ENCODE peak calls at places on chromosomes 1 and 21, in eight cellular contexts. One of them, this sample, is unnamed.

GRCh38 chr21:45902292-45902995 is 79.1 kb upstream of the COL6A1 start:
- DNase-seq in lower lobe of right lung: peak
- DNase-seq in lung: no peak
- DNase-seq in mammary epithelial cell: no peak
- DNase-seq in fibroblast of lung: no peak
- DNase-seq in breast epithelium: no peak
- DNase-seq in psoas muscle: no peak
- DNase-seq in uterus: no peak
- DNase-seq in this sample: no peak

GRCh38 chr21:28943631-28944030 is 49.0 kb downstream of the LTN1 start:
- DNase-seq in breast epithelium: no peak
- DNase-seq in lung: no peak
- DNase-seq in lower lobe of right lung: no peak
- DNase-seq in mammary epithelial cell: no peak
- DNase-seq in fibroblast of lung: no peak
- DNase-seq in psoas muscle: no peak
- DNase-seq in uterus: no peak
- DNase-seq in this sample: no peak

GRCh38 chr1:100924212-100924611 is 28.3 kb downstream of the SLC30A7 start:
- DNase-seq in uterus: no peak
- DNase-seq in breast epithelium: no peak
- DNase-seq in lung: no peak
- DNase-seq in lower lobe of right lung: no peak
- DNase-seq in psoas muscle: no peak
- DNase-seq in fibroblast of lung: peak
- DNase-seq in mammary epithelial cell: no peak
- DNase-seq in this sample: no peak

GRCh38 chr21:42466700-42467612 is 29.1 kb downstream of the RSPH1 start:
- DNase-seq in fibroblast of lung: peak
- DNase-seq in mammary epithelial cell: no peak
- DNase-seq in lung: no peak
- DNase-seq in psoas muscle: peak
- DNase-seq in breast epithelium: peak
- DNase-seq in uterus: no peak
- DNase-seq in lower lobe of right lung: no peak
- DNase-seq in this sample: no peak

GRCh38 chr1:150808851-150809250 is 791 bp upstream of the CTSK start:
- DNase-seq in psoas muscle: no peak
- DNase-seq in lower lobe of right lung: no peak
- DNase-seq in uterus: no peak
- DNase-seq in mammary epithelial cell: no peak
- DNase-seq in breast epithelium: no peak
- DNase-seq in fibroblast of lung: peak
- DNase-seq in lung: no peak
- DNase-seq in this sample: no peak

GRCh38 chr1:16183157-16183556 is 27.3 kb upstream of the EPHA2 start:
- DNase-seq in psoas muscle: peak
- DNase-seq in uterus: no peak
- DNase-seq in breast epithelium: no peak
- DNase-seq in lower lobe of right lung: peak
- DNase-seq in fibroblast of lung: peak
- DNase-seq in lung: peak
- DNase-seq in mammary epithelial cell: peak
- DNase-seq in this sample: no peak

GRCh38 chr1:162905759-162906158 is 44.8 kb upstream of the CCDC190 start:
- DNase-seq in lung: no peak
- DNase-seq in psoas muscle: no peak
- DNase-seq in lower lobe of right lung: no peak
- DNase-seq in breast epithelium: no peak
- DNase-seq in mammary epithelial cell: peak
- DNase-seq in uterus: no peak
- DNase-seq in fibroblast of lung: peak
- DNase-seq in this sample: no peak

GRCh38 chr1:8318436-8318835 is 522 bp downstream of the SLC45A1 start:
- DNase-seq in psoas muscle: no peak
- DNase-seq in fibroblast of lung: no peak
- DNase-seq in mammary epithelial cell: no peak
- DNase-seq in lower lobe of right lung: no peak
- DNase-seq in lung: no peak
- DNase-seq in uterus: no peak
- DNase-seq in breast epithelium: no peak
- DNase-seq in this sample: no peak

GRCh38 chr21:44574457-44575306 is 1.2 kb downstream of the KRTAP10-4 start:
- DNase-seq in fibroblast of lung: no peak
- DNase-seq in psoas muscle: no peak
- DNase-seq in breast epithelium: peak
- DNase-seq in lower lobe of right lung: peak
- DNase-seq in lung: peak
- DNase-seq in uterus: no peak
- DNase-seq in mammary epithelial cell: no peak
- DNase-seq in this sample: peak

GRCh38 chr1:87084247-87084836 is 169.9 kb downstream of the HS2ST1 start:
- DNase-seq in psoas muscle: no peak
- DNase-seq in breast epithelium: no peak
- DNase-seq in lower lobe of right lung: no peak
- DNase-seq in mammary epithelial cell: no peak
- DNase-seq in lung: no peak
- DNase-seq in uterus: no peak
- DNase-seq in fibroblast of lung: peak
- DNase-seq in this sample: no peak

GRCh38 chr1:150875197-150876110 is 945 bp downstream of the ARNT start:
- DNase-seq in fibroblast of lung: peak
- DNase-seq in breast epithelium: no peak
- DNase-seq in uterus: no peak
- DNase-seq in mammary epithelial cell: peak
- DNase-seq in psoas muscle: no peak
- DNase-seq in lower lobe of right lung: no peak
- DNase-seq in lung: no peak
- DNase-seq in this sample: peak

GRCh38 chr1:36128126-36128904 is 3.3 kb upstream of the COL8A2 start:
- DNase-seq in lung: no peak
- DNase-seq in mammary epithelial cell: peak
- DNase-seq in breast epithelium: no peak
- DNase-seq in uterus: no peak
- DNase-seq in lower lobe of right lung: no peak
- DNase-seq in psoas muscle: no peak
- DNase-seq in fibroblast of lung: no peak
- DNase-seq in this sample: no peak

GRCh38 chr1:22595108-22595507 is 31.8 kb downstream of the EPHA8 start:
- DNase-seq in fibroblast of lung: no peak
- DNase-seq in lung: no peak
- DNase-seq in breast epithelium: no peak
- DNase-seq in lower lobe of right lung: no peak
- DNase-seq in psoas muscle: peak
- DNase-seq in uterus: no peak
- DNase-seq in mammary epithelial cell: no peak
- DNase-seq in this sample: no peak

GRCh38 chr1:98025858-98026257 is 105.0 kb upstream of the DPYD start:
- DNase-seq in breast epithelium: no peak
- DNase-seq in psoas muscle: no peak
- DNase-seq in mammary epithelial cell: no peak
- DNase-seq in uterus: no peak
- DNase-seq in lung: no peak
- DNase-seq in fibroblast of lung: no peak
- DNase-seq in lower lobe of right lung: no peak
- DNase-seq in this sample: no peak

GRCh38 chr1:156499703-156500577 is 635 bp downstream of the MEF2D start:
- DNase-seq in lung: peak
- DNase-seq in lower lobe of right lung: no peak
- DNase-seq in uterus: peak
- DNase-seq in breast epithelium: no peak
- DNase-seq in fibroblast of lung: peak
- DNase-seq in mammary epithelial cell: no peak
- DNase-seq in psoas muscle: peak
- DNase-seq in this sample: peak

DNA sequence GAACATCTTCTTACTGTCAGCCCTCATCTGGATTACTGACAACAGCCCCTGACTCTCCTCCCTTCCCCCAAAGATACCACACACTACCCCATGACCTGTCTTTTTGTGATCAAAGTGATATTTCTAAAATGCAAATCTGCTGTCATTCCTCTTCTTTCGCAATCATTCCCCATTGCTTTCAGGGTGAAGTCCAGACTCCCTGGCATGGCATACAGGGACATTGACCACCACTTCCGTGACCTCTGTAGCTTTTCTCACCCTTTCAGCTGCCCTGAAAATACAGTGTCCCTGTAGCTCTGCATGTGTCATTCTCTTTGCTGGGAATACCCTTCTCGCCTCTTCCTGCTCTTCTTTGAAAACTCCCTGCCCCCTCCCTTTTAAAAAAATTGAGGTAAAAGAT is 4.1 kb downstream of the SERINC2 start:
- DNase-seq in psoas muscle: no peak
- DNase-seq in uterus: no peak
- DNase-seq in fibroblast of lung: no peak
- DNase-seq in lower lobe of right lung: no peak
- DNase-seq in mammary epithelial cell: no peak
- DNase-seq in lung: no peak
- DNase-seq in breast epithelium: no peak
- DNase-seq in this sample: no peak
- H3K27ac ChIP-seq in psoas muscle: peak
- H3K27ac ChIP-seq in uterus: no peak
- H3K27ac ChIP-seq in fibroblast of lung: no peak
- H3K27ac ChIP-seq in lower lobe of right lung: no peak
- H3K27ac ChIP-seq in mammary epithelial cell: peak
- H3K27ac ChIP-seq in lung: no peak
- H3K27ac ChIP-seq in breast epithelium: peak
- H3K27ac ChIP-seq in this sample: no peak

DNA sequence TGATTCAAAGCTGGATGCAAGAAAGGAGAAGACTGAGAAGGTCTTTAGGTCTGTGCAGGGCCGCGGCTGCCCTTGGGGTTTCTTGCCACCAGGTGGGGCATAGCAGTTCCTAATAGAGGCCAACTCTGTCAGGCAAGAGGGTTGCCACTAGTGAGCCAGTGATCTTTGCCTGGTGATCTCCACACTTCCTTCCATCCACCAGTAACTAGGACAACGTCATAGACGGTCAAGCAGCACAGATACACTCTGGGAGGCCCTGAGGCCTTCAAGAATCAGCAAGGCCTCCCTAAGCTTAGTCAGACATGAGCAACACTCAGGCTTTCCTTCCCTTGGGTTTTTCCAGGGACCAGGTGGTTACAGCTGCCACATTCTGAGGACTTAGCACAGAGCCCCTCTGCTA is 32.9 kb upstream of the ATP2B4 start:
- DNase-seq in mammary epithelial cell: peak
- DNase-seq in lung: no peak
- DNase-seq in fibroblast of lung: peak
- DNase-seq in breast epithelium: no peak
- DNase-seq in psoas muscle: peak
- DNase-seq in lower lobe of right lung: no peak
- DNase-seq in uterus: no peak
- DNase-seq in this sample: peak
- TF ChIP-seq CTCF in mammary epithelial cell: peak
- TF ChIP-seq CTCF in lung: no peak
- TF ChIP-seq CTCF in fibroblast of lung: no peak
- TF ChIP-seq CTCF in breast epithelium: no peak
- TF ChIP-seq CTCF in psoas muscle: peak
- TF ChIP-seq CTCF in lower lobe of right lung: peak
- TF ChIP-seq CTCF in uterus: no peak
- TF ChIP-seq CTCF in this sample: peak

GRCh38 chr1:30011970-30012369 is 711.4 kb downstream of the MATN1 start:
- DNase-seq in lung: no peak
- DNase-seq in fibroblast of lung: no peak
- DNase-seq in psoas muscle: no peak
- DNase-seq in mammary epithelial cell: no peak
- DNase-seq in uterus: no peak
- DNase-seq in breast epithelium: no peak
- DNase-seq in lower lobe of right lung: no peak
- DNase-seq in this sample: no peak

GRCh38 chr1:30010506-30011106 is 712.8 kb downstream of the MATN1 start:
- DNase-seq in fibroblast of lung: no peak
- DNase-seq in mammary epithelial cell: no peak
- DNase-seq in lung: no peak
- DNase-seq in lower lobe of right lung: no peak
- DNase-seq in breast epithelium: no peak
- DNase-seq in uterus: no peak
- DNase-seq in psoas muscle: no peak
- DNase-seq in this sample: no peak

GRCh38 chr1:30014031-30014430 is 709.4 kb downstream of the MATN1 start:
- DNase-seq in uterus: no peak
- DNase-seq in lower lobe of right lung: no peak
- DNase-seq in breast epithelium: no peak
- DNase-seq in psoas muscle: no peak
- DNase-seq in lung: no peak
- DNase-seq in mammary epithelial cell: no peak
- DNase-seq in fibroblast of lung: no peak
- DNase-seq in this sample: no peak

GRCh38 chr1:30009720-30010119 is 713.7 kb downstream of the MATN1 start:
- DNase-seq in mammary epithelial cell: no peak
- DNase-seq in breast epithelium: no peak
- DNase-seq in fibroblast of lung: no peak
- DNase-seq in lower lobe of right lung: no peak
- DNase-seq in psoas muscle: no peak
- DNase-seq in lung: no peak
- DNase-seq in uterus: no peak
- DNase-seq in this sample: no peak

DNA sequence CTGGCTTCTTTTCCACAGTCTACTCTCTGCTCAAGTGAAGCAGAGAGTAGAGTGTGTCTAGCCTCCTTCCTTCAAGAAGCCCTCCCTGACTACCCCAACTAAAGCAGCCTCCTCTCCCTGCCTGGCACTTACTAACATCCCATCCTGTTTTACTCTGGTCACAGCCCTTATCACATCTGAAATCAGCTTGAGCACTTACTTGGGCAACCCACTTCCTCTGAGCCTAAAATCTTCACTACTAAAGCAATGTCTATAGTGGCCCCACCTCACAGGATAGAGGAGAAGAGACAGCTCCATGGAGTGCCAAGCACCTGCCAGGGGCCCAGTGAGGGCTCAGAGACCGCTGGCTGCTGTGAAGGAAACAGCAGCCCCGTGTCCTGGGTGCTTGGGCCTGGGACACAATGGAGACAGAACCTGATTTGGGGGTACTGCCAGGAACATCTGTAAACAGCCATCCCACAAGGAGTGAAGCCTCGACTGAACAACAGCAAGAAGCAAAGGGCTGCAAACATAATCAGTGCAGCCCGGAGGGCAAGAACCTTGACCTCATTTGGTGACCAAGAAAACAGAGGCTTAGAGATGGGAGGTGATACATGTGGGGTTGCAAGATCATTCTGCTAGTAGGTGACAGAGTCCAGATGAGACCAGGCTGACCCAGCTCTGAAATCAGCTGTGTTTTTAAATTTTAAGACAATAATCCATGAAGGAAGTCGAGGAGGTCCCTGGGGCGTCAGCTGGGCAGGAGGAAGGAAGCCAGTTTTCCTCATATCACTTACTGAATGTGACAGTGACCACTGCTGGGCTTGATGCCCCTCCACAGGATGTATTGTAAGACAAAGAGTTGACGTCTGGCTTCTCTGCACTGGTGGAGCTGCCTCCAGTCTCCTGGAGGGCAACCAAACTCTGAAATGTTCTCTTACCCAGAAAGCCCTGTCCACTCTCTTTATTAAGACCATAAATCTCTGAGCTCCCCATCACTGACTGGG is 710.6 kb downstream of the MATN1 start:
- DNase-seq in mammary epithelial cell: no peak
- DNase-seq in breast epithelium: no peak
- DNase-seq in psoas muscle: no peak
- DNase-seq in uterus: no peak
- DNase-seq in lower lobe of right lung: no peak
- DNase-seq in lung: no peak
- DNase-seq in fibroblast of lung: no peak
- DNase-seq in this sample: no peak
- H3K27ac ChIP-seq in mammary epithelial cell: no peak
- H3K27ac ChIP-seq in breast epithelium: no peak
- H3K27ac ChIP-seq in psoas muscle: no peak
- H3K27ac ChIP-seq in uterus: no peak
- H3K27ac ChIP-seq in lower lobe of right lung: no peak
- H3K27ac ChIP-seq in lung: no peak
- H3K27ac ChIP-seq in fibroblast of lung: no peak
- H3K27ac ChIP-seq in this sample: no peak

GRCh38 chr1:229478852-229479251 is 29.3 kb downstream of the NUP133 start:
- DNase-seq in lower lobe of right lung: no peak
- DNase-seq in breast epithelium: no peak
- DNase-seq in psoas muscle: no peak
- DNase-seq in lung: no peak
- DNase-seq in fibroblast of lung: no peak
- DNase-seq in mammary epithelial cell: no peak
- DNase-seq in uterus: no peak
- DNase-seq in this sample: no peak
- TF ChIP-seq CTCF in lower lobe of right lung: no peak
- TF ChIP-seq CTCF in breast epithelium: no peak
- TF ChIP-seq CTCF in psoas muscle: no peak
- TF ChIP-seq CTCF in lung: no peak
- TF ChIP-seq CTCF in fibroblast of lung: no peak
- TF ChIP-seq CTCF in mammary epithelial cell: no peak
- TF ChIP-seq CTCF in uterus: no peak
- TF ChIP-seq CTCF in this sample: no peak